ENCODE peak calls at places on chromosomes 11 and 22, in six cellular contexts. Q, R, O, D, F and T are unnamed samples.
A peak's percentile ranks its signal among the peaks of the same experiment; 100 is the strongest.

GRCh38 chr11:95977534-95978174 is 53.7 kb upstream of the MTMR2 start:
- DNase-seq in O (peak; percentile 63), D (no peak), F (no peak), R (no peak), Q (no peak), T (no peak)

GRCh38 chr11:119617343-119617713 is 111.7 kb downstream of the NECTIN1 start:
- DNase-seq in Q (no peak), D (no peak), F (no peak), R (no peak), O (no peak), T (no peak)

GRCh38 chr22:36321797-36322601 is 65.8 kb downstream of the MYH9 start:
- DNase-seq in O (no peak), D (no peak), Q (no peak), R (no peak), F (no peak), T (no peak)

GRCh38 chr11:65419773-65420481 is 2.7 kb upstream of the NEAT1 start:
- DNase-seq in F (no peak), Q (no peak), R (peak; percentile 55), O (peak; percentile 92), D (no peak), T (no peak)

GRCh38 chr11:3905080-3905953 is 49.9 kb downstream of the STIM1 start:
- DNase-seq in O (peak; percentile 98), D (no peak), F (no peak), Q (peak; percentile 52), R (peak; percentile 53), T (peak; percentile 37)

GRCh38 chr22:17235149-17235655 is 16.0 kb upstream of the ADA2 start:
- DNase-seq in F (no peak), D (peak; percentile 91), Q (no peak), O (no peak), R (no peak), T (no peak)

GRCh38 chr22:48520888-48521600 is 1306.6 kb downstream of the BRD1 start:
- DNase-seq in D (no peak), F (no peak), O (no peak), R (peak; percentile 10), Q (no peak), T (no peak)

GRCh38 chr11:6498121-6498520 is 1.0 kb downstream of the DNHD1 start:
- DNase-seq in R (no peak), O (no peak), Q (no peak), D (no peak), F (no peak), T (no peak)

GRCh38 chr22:35612903-35613302 is 4.2 kb downstream of the MB start:
- DNase-seq in F (no peak), Q (no peak), O (no peak), D (no peak), R (no peak), T (no peak)

GRCh38 chr22:24981656-24982055 is 29.1 kb downstream of the KIAA1671 start:
- DNase-seq in R (no peak), O (no peak), D (no peak), F (no peak), Q (no peak), T (no peak)

GRCh38 chr11:103631841-103632240 is 404.6 kb upstream of the DDI1 start:
- DNase-seq in O (no peak), Q (no peak), F (no peak), R (no peak), D (no peak), T (no peak)

GRCh38 chr11:2797181-2797711 is 88.3 kb downstream of the CDKN1C start:
- DNase-seq in F (no peak), D (no peak), Q (no peak), O (no peak), R (no peak), T (no peak)

GRCh38 chr11:129790131-129790530 is 25.5 kb upstream of the TMEM45B start:
- DNase-seq in R (no peak), O (no peak), Q (no peak), F (no peak), D (no peak), T (no peak)

GRCh38 chr11:115618428-115618827 is 114.2 kb upstream of the CADM1 start:
- DNase-seq in D (no peak), O (no peak), R (no peak), Q (no peak), F (no peak), T (no peak)

GRCh38 chr11:43920598-43921419 is 21.6 kb upstream of the C11orf96 start:
- DNase-seq in D (no peak), Q (no peak), R (peak; percentile 36), O (peak; percentile 91), F (no peak), T (no peak)

GRCh38 chr22:41106122-41106968 is 14.0 kb downstream of the EP300 start:
- DNase-seq in R (no peak), D (no peak), F (no peak), Q (no peak), O (peak; percentile 78), T (no peak)
- TF ChIP-seq TAF1 in R (no peak), D (no peak), F (no peak), Q (no peak), O (no peak), T (no peak)

DNA sequence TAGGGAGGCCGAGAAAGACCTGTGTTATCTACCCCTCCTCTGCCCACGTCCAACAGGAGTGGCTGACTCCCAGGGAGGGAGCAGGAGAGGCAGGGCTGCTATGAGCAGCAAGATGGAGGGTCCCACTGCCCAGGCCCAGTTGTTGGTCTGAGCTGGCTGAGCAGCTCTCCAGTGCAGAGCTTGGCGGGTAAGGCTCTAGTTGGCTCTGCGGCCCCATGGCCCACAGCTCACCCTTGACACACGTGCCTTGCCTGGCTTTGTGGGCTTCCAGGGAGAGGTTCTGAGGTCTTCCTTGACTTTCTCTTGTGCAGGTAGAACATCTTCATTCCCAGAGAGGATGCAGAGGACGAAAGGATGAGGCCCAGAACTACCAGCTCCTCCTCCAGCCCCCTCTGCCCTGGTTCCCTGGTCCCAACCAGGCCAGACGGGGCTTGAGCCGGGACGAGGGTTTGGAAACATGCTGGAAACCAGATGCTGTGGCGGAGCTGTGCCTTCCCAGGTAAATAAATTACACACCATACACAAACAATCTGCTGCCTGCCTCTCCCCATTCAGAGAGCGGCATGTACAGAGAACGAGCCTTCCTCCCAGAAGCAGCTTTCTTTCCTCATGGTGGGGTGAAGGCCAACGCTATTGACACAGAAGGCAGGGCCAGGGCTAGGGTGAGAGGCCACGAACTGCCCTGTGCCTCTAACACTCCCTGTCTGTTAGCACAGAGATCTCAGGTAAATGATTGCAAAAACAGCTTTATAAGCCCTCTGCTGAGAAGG is 48.1 kb downstream of the DSCAML1 start:
- DNase-seq in Q (no peak), D (no peak), R (no peak), O (peak; percentile 89), F (no peak), T (no peak)
- TF ChIP-seq POLR2AphosphoS5 in Q (no peak), D (no peak), R (no peak), O (no peak), F (no peak), T (no peak)

DNA sequence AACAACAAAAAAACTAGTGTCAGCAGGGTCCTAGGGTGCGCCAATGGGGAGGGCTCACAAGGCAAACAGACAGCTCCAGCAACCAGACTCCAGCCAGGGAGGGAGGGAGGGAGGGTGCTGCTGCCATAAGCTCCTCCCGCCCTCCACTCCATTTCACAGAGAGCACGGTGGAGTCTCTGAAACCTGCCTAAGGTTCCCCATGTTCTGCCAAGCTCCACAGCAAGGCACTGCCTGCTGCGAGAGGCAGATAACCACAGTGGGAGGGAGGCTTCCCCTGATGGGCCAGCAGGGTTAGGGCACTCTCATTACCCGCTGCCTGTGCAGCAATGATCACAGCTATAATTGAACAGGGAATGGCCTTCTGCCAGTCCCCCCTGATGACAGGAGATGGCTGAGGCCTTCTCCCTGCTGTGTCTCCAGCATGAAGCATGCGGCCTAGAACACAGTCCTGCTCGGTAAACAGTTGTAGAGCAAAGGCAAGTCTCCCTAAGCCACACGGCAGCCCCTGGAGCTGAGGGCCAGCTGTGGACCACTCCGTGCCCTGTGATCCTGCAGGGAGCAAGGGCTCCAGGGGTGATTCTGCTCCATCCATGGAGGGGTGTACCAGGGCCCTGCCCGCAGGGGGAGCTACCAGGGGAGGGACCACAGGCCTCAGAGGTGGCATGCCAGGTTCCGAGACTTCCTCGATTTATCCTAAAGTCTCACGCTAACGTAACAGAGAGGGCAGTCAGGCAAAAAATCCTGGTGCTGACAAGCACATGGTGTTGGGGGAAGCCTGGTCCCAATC is 42.9 kb downstream of the PC start:
- DNase-seq in F (no peak), O (no peak), D (no peak), Q (no peak), R (peak; percentile 45), T (no peak)
- TF ChIP-seq POLR2A in F (no peak), O (no peak), D (no peak), Q (no peak), R (no peak), T (no peak)

GRCh38 chr11:117490019-117490679 is 162.5 kb downstream of the CEP164 start:
- DNase-seq in O (no peak), F (no peak), Q (no peak), D (no peak), R (no peak), T (no peak)
- TF ChIP-seq TAF1 in O (no peak), F (no peak), Q (no peak), D (no peak), R (no peak), T (no peak)

GRCh38 chr22:22714600-22715361 is 70.4 kb downstream of the GGTLC2 start:
- DNase-seq in O (no peak), R (peak; percentile 59), F (peak; percentile 40), D (no peak), Q (no peak), T (no peak)
- TF ChIP-seq POLR2AphosphoS5 in O (no peak), R (no peak), F (no peak), D (no peak), Q (no peak), T (no peak)

DNA sequence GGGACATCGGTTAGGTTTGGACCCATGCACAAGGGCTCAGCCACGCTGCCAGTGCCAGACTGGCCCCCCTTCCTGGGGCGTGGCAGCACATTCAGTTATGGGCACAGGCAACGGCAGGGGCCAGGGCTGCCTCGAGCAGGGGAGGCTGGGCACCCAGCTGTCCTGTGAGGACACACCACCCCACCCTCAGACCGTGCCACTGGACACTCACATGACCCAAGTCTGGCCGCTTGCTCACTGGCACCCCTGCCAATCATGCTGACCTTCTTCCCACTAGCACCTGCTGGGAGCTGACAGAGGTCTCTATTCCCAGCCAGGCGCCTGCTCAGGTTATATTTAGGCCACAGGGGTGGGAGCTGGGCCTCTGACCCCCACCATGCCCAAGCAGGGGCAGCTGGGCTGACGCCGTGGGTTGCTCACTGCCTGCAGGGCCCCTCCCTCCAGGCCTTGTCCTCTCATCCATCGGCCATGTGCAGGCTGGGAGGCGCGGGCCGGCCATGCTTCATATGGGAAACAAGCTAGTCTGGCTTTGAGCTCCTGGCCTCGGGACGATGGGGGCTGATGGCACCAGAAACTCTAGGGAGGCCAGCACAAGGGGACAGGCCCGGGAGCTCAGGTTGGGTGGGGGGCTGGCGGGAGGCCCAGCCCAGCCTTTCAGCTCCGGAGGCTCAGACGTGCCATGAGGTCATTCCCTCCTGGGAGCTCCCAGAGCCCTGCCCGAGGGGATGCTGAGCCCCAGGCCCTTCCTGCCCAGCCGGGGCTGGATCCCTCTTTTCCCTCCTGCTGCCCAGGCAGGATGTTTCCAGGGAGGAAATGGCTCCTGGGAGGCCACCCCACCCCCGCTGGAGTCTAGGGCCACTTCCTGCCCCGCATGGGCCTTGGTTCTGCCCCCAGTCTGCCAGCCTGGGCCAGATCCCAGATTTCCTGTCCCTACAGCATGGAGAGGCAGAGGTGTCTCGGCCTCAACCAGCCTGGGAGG is 15.1 kb upstream of the TBX1 start:
- DNase-seq in R (no peak), O (no peak), Q (no peak), D (no peak), F (no peak), T (no peak)
- TF ChIP-seq POLR2A in R (no peak), O (no peak), Q (no peak), D (no peak), F (no peak), T (no peak)